ENCODE peak calls at places on chromosomes 6 and 20, in nine cellular contexts. Q is H9; X is CD4-positive, alpha-beta T cell; T is B cell; B is body of pancreas; L is Caco-2; G is cardiac muscle cell; D is hepatocyte; U is HFFc6. O is an unnamed sample.

GRCh38 chr6:3876131-3876530 is 27.0 kb downstream of the FAM50B start:
- DNase-seq in T (no peak), Q (no peak), X (no peak), U (no peak), L (no peak), B (no peak), G (peak; percentile 94), D (peak; percentile 73), O (no peak)

GRCh38 chr6:97077380-97077779 is 152.9 kb downstream of the KLHL32 start:
- DNase-seq in D (no peak), X (no peak), B (no peak), T (no peak), Q (no peak), U (no peak), L (no peak), G (peak; percentile 10), O (no peak)

GRCh38 chr6:7707787-7708186 is 18.1 kb upstream of the BMP6 start:
- DNase-seq in B (no peak), U (peak; percentile 46), L (no peak), Q (no peak), D (no peak), T (no peak), G (peak; percentile 8), X (no peak), O (no peak)

GRCh38 chr6:82248233-82248735 is 740 bp upstream of the IBTK start:
- DNase-seq in B (peak; percentile 50), U (peak; percentile 57), G (peak; percentile 41), X (no peak), L (peak; percentile 27), D (peak; percentile 78), T (no peak), Q (no peak), O (peak; percentile 24)

GRCh38 chr6:20681243-20681684 is 147.0 kb downstream of the CDKAL1 start:
- DNase-seq in U (no peak), B (peak; percentile 18), Q (no peak), T (no peak), D (no peak), L (no peak), X (no peak), G (no peak), O (no peak)

GRCh38 chr20:43178079-43178478 is 11.6 kb downstream of the PTPRT start:
- DNase-seq in B (no peak), L (no peak), T (no peak), D (no peak), X (no peak), U (no peak), G (no peak), Q (no peak), O (no peak)

GRCh38 chr6:24825130-24825630 is 26.5 kb upstream of the ARMH2 start:
- DNase-seq in L (no peak), B (peak; percentile 24), X (no peak), D (no peak), Q (no peak), T (no peak), U (no peak), G (no peak), O (no peak)

GRCh38 chr6:12105271-12105670 is 93.2 kb downstream of the HIVEP1 start:
- DNase-seq in Q (no peak), B (no peak), L (no peak), X (no peak), G (no peak), T (no peak), D (no peak), U (no peak), O (no peak)

GRCh38 chr6:14088600-14089168 is 28.9 kb upstream of the CD83 start:
- DNase-seq in Q (no peak), T (no peak), X (no peak), B (no peak), D (no peak), G (no peak), U (no peak), L (no peak), O (no peak)

GRCh38 chr6:32622545-32623401 is 14.4 kb upstream of the HLA-DQA1 start:
- DNase-seq in G (peak; percentile 55), L (no peak), U (peak; percentile 6), X (peak; percentile 35), Q (peak; percentile 81), B (peak; percentile 51), D (peak; percentile 68), T (peak; percentile 84), O (no peak)
- TF ChIP-seq CTCF in G (peak; percentile 41), L (no peak), U (peak; percentile 49), X (peak; percentile 45), Q (peak; percentile 85), B (no peak), D (peak; percentile 54), T (peak; percentile 72), O (no peak)

DNA sequence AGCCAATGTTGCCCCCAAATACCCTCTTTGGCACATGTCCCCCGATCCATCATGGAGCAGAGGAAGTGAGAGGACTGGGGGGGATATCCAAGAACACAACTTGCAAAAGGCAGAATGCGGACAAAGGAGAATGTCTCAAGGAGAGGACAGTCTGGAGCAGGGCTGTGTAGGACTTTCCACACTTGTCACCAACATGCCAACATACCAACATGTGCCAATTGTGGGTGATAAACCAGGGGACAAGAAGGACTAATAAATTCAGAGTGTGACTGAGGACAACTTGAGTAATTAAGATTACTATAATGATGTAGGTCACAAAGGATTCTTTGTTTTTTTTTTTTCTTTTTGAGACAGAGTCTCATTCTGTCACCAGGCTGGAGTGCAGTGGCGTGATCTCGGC is 8.8 kb downstream of the SLC26A8 start:
- DNase-seq in T (no peak), L (no peak), Q (no peak), U (no peak), B (no peak), X (no peak), D (no peak), G (no peak), O (no peak)
- TF ChIP-seq CTCF in T (no peak), L (no peak), Q (no peak), U (no peak), B (no peak), X (no peak), D (no peak), G (no peak), O (no peak)

DNA sequence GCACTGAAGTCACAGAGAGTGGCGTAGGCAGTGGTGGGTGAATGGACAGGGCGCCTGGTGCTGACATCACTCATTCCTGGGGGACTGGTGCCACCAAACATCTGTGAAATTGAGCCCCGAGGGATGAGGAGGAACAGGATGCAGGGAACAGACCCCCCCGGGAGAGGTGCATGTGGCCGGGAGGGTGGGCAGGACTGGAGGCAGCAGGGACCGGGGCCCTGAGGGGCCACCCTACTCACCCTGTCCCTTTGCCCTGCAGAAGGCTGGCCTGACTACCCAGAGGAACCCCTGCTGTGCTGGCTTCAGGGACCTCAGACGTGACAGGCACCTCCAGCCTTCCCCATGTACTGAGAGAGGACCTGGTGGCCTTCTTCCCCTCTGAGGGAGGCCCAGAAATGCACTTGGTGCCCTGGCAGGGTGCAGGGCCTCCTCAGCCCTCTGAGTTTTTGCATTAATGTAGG is 25.1 kb downstream of the SYNDIG1 start:
- DNase-seq in U (no peak), D (no peak), X (no peak), L (no peak), Q (peak; percentile 25), T (no peak), B (no peak), G (no peak), O (no peak)
- TF ChIP-seq CTCF in U (no peak), D (no peak), X (no peak), L (no peak), Q (no peak), T (no peak), B (no peak), G (no peak), O (no peak)

GRCh38 chr6:169165031-169165430 is 88.6 kb downstream of the THBS2 start:
- DNase-seq in L (no peak), G (no peak), U (no peak), T (no peak), Q (peak; percentile 4), D (no peak), X (no peak), B (no peak), O (no peak)

GRCh38 chr6:169162968-169163903 is 90.4 kb downstream of the THBS2 start:
- DNase-seq in T (no peak), U (peak; percentile 98), G (peak; percentile 95), B (no peak), D (peak; percentile 47), Q (peak; percentile 16), X (no peak), L (no peak), O (no peak)

GRCh38 chr6:169165561-169166300 is 87.9 kb downstream of the THBS2 start:
- DNase-seq in B (no peak), D (no peak), T (no peak), Q (peak; percentile 16), L (no peak), X (no peak), U (no peak), G (peak; percentile 57), O (no peak)

GRCh38 chr6:169162249-169162967 is 91.2 kb downstream of the THBS2 start:
- DNase-seq in D (no peak), L (no peak), B (no peak), U (no peak), T (no peak), G (no peak), X (no peak), Q (no peak), O (no peak)

DNA sequence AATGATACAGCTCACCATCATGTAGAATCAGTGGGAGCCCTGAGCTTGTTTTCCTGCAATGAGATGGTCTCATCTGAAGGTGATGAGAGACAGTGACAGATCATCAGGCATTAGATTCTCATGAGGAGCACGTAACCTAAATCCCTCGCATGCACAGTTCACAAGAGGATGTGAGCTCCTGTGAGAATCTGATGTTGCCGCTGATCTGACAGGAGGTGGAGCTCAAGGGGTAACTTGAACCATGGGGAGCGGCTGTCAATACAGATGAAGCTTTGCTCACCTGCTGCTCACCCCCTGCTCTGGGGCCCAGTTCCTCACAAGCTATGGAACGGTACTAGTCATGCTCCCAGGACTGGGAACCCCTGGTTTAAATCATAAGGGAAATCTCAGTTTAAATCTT is 89.2 kb downstream of the THBS2 start:
- DNase-seq in Q (peak; percentile 7), G (no peak), L (no peak), U (no peak), D (no peak), T (no peak), X (no peak), B (no peak), O (no peak)
- TF ChIP-seq CTCF in Q (no peak), G (no peak), L (no peak), U (no peak), D (no peak), T (no peak), X (no peak), B (no peak), O (no peak)

DNA sequence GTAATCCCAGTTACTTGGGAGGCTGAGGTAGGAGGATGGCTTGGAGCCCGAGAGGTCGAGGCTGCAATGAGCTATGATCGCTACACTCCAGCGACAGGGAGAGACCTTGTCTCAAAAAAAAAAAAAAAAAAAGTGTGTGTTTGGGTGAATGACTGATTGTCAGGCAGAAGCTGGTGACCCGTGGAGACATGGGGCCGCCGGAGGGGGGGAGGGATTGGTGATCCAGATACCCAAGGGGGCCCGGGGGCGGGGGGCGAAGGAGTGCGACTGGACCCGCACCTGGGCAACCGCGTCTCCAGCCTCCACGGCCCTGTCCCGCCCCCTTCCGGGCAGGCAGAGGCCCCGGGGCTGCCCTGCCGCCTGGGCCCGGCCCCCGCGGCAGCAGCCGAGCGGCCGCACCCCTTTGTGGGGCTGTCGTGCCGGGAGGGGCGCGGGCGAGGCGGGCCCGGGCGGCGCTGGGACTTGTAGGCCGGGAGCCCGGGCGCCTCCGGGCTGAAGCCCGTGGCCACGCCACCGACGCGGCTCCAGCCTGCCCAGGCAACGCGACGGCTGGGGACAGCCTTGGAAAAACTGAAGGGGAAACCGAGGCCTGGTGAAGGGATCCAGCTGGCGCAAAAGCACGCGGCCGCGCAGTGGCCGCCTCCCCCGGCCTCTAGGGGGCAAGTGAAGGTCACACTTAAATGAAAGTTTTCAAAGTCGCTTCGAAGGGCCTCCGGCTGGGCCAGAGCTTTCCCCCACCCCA is 2.1 kb upstream of the RBM38 start:
- DNase-seq in Q (peak; percentile 80), L (peak; percentile 98), D (peak; percentile 92), U (no peak), X (peak; percentile 70), B (peak; percentile 89), T (peak; percentile 84), G (peak; percentile 84), O (peak; percentile 38)
- TF ChIP-seq CTCF in Q (peak; percentile 50), L (peak; percentile 45), D (peak; percentile 26), U (peak; percentile 41), X (peak; percentile 59), B (no peak), T (peak; percentile 59), G (peak; percentile 30), O (peak; percentile 22)